ENCODE peak calls at places on chromosomes 11 and 22, in eight cellular contexts. One of them, this sample, is unnamed. For H3K4me1, the result is how much of the 10 kb centered on the place peaks cover.

GRCh38 chr11:84890706-84891105 is 736.4 kb downstream of the DLG2 start:
- DNase-seq in transverse colon: no peak
- DNase-seq in CD8-positive, alpha-beta T cell: no peak
- DNase-seq in foreskin keratinocyte: no peak
- DNase-seq in PC-3: no peak
- DNase-seq in stomach: no peak
- DNase-seq in body of pancreas: no peak
- DNase-seq in aorta: no peak
- DNase-seq in this sample: no peak

GRCh38 chr11:116070555-116070954 is 566.3 kb upstream of the CADM1 start:
- DNase-seq in aorta: no peak
- DNase-seq in CD8-positive, alpha-beta T cell: no peak
- DNase-seq in body of pancreas: no peak
- DNase-seq in PC-3: no peak
- DNase-seq in transverse colon: no peak
- DNase-seq in stomach: no peak
- DNase-seq in foreskin keratinocyte: no peak
- DNase-seq in this sample: no peak

GRCh38 chr22:46931881-46932280 is 169.4 kb downstream of the TBC1D22A start:
- DNase-seq in foreskin keratinocyte: peak
- DNase-seq in body of pancreas: no peak
- DNase-seq in stomach: no peak
- DNase-seq in aorta: no peak
- DNase-seq in transverse colon: no peak
- DNase-seq in PC-3: peak
- DNase-seq in CD8-positive, alpha-beta T cell: no peak
- DNase-seq in this sample: peak

GRCh38 chr11:86588566-86589090 is 83.8 kb downstream of the ME3 start:
- DNase-seq in stomach: no peak
- DNase-seq in body of pancreas: no peak
- DNase-seq in PC-3: no peak
- DNase-seq in transverse colon: no peak
- DNase-seq in foreskin keratinocyte: no peak
- DNase-seq in aorta: no peak
- DNase-seq in CD8-positive, alpha-beta T cell: no peak
- DNase-seq in this sample: no peak

GRCh38 chr11:112477152-112477928 is 216.7 kb upstream of the PLET1 start:
- DNase-seq in foreskin keratinocyte: no peak
- DNase-seq in body of pancreas: no peak
- DNase-seq in stomach: no peak
- DNase-seq in aorta: no peak
- DNase-seq in transverse colon: no peak
- DNase-seq in CD8-positive, alpha-beta T cell: no peak
- DNase-seq in PC-3: peak
- DNase-seq in this sample: no peak

GRCh38 chr11:100778386-100778785 is 91.3 kb downstream of the ARHGAP42 start:
- DNase-seq in body of pancreas: no peak
- DNase-seq in CD8-positive, alpha-beta T cell: no peak
- DNase-seq in aorta: no peak
- DNase-seq in transverse colon: no peak
- DNase-seq in foreskin keratinocyte: no peak
- DNase-seq in stomach: no peak
- DNase-seq in PC-3: peak
- DNase-seq in this sample: no peak

GRCh38 chr11:119523801-119524200 is 100.8 kb upstream of the THY1 start:
- DNase-seq in transverse colon: no peak
- DNase-seq in foreskin keratinocyte: no peak
- DNase-seq in CD8-positive, alpha-beta T cell: no peak
- DNase-seq in body of pancreas: no peak
- DNase-seq in stomach: no peak
- DNase-seq in PC-3: no peak
- DNase-seq in aorta: no peak
- DNase-seq in this sample: no peak

GRCh38 chr11:123011510-123011909 is 29.9 kb upstream of the BSX start:
- DNase-seq in foreskin keratinocyte: no peak
- DNase-seq in CD8-positive, alpha-beta T cell: no peak
- DNase-seq in body of pancreas: no peak
- DNase-seq in aorta: no peak
- DNase-seq in PC-3: no peak
- DNase-seq in transverse colon: no peak
- DNase-seq in stomach: no peak
- DNase-seq in this sample: no peak

GRCh38 chr22:28181332-28181731 is 262.3 kb upstream of the PITPNB start:
- DNase-seq in CD8-positive, alpha-beta T cell: no peak
- DNase-seq in transverse colon: no peak
- DNase-seq in body of pancreas: no peak
- DNase-seq in foreskin keratinocyte: no peak
- DNase-seq in aorta: no peak
- DNase-seq in stomach: no peak
- DNase-seq in PC-3: peak
- DNase-seq in this sample: no peak

GRCh38 chr22:28018461-28018927 is 99.4 kb upstream of the PITPNB start:
- DNase-seq in CD8-positive, alpha-beta T cell: no peak
- DNase-seq in transverse colon: peak
- DNase-seq in stomach: peak
- DNase-seq in foreskin keratinocyte: no peak
- DNase-seq in body of pancreas: no peak
- DNase-seq in PC-3: no peak
- DNase-seq in aorta: no peak
- DNase-seq in this sample: peak

GRCh38 chr11:75567971-75568370 is 5.9 kb downstream of the SERPINH1 start:
- DNase-seq in transverse colon: no peak
- DNase-seq in aorta: no peak
- DNase-seq in PC-3: no peak
- DNase-seq in CD8-positive, alpha-beta T cell: no peak
- DNase-seq in body of pancreas: no peak
- DNase-seq in foreskin keratinocyte: no peak
- DNase-seq in stomach: no peak
- DNase-seq in this sample: no peak

GRCh38 chr11:45461514-45461913 is 175.4 kb upstream of the SYT13 start:
- DNase-seq in stomach: no peak
- DNase-seq in body of pancreas: no peak
- DNase-seq in foreskin keratinocyte: no peak
- DNase-seq in CD8-positive, alpha-beta T cell: no peak
- DNase-seq in PC-3: no peak
- DNase-seq in transverse colon: no peak
- DNase-seq in aorta: no peak
- DNase-seq in this sample: no peak

GRCh38 chr11:128689586-128689945 is 4.3 kb upstream of the FLI1 start:
- DNase-seq in body of pancreas: no peak
- DNase-seq in transverse colon: no peak
- DNase-seq in CD8-positive, alpha-beta T cell: no peak
- DNase-seq in PC-3: no peak
- DNase-seq in stomach: no peak
- DNase-seq in foreskin keratinocyte: no peak
- DNase-seq in aorta: no peak
- DNase-seq in this sample: no peak
- H3K4me1 ChIP-seq in body of pancreas: half or more
- H3K4me1 ChIP-seq in transverse colon: under half
- H3K4me1 ChIP-seq in CD8-positive, alpha-beta T cell: under half
- H3K4me1 ChIP-seq in PC-3: under half
- H3K4me1 ChIP-seq in stomach: half or more
- H3K4me1 ChIP-seq in foreskin keratinocyte: under half
- H3K4me1 ChIP-seq in aorta: under half
- H3K4me1 ChIP-seq in this sample: under half

DNA sequence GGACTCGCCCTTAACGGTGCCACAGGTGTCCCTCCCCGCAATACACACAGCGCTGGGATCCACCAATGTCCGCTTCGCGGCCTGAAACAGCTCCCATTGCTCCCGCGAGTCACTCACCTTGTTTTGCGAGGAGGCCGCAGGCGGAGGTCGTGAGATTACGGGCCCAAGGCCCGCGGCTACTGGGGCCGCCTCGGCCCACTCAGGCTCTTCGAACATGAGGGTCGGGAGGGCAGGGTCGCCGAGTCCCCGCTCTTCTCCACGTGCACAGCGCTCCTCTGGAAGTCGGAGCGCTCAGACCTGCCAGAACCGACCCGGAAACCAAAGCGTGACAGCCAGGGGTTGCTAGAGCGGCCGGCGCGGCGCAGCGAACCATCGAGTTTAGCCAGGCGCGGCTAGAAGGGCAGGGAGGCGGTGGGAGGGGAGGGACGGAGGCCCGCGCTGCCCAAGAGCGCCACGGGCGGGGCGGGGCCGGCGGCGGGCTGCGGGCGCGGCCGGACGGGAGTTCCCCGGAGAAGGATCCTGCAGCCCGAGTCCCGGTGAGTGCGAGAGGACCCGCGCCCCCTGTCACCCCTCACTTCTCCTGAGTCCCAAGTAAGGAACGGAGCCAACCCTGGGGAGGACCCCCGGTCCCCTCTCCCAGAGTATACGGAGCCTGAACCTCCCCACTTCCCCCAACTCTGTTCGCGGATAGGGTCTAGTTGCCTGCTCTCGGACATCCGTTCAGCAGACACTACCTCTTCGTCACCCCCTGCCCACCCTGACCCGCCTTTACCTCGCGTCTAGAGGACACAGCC is at the start of the genes ILK and RRP8:
- DNase-seq in transverse colon: peak
- DNase-seq in PC-3: peak
- DNase-seq in CD8-positive, alpha-beta T cell: peak
- DNase-seq in stomach: peak
- DNase-seq in body of pancreas: peak
- DNase-seq in foreskin keratinocyte: peak
- DNase-seq in aorta: peak
- DNase-seq in this sample: peak
- H3K4me1 ChIP-seq in transverse colon: under half
- H3K4me1 ChIP-seq in PC-3: under half
- H3K4me1 ChIP-seq in CD8-positive, alpha-beta T cell: half or more
- H3K4me1 ChIP-seq in stomach: half or more
- H3K4me1 ChIP-seq in body of pancreas: half or more
- H3K4me1 ChIP-seq in foreskin keratinocyte: under half
- H3K4me1 ChIP-seq in aorta: under half
- H3K4me1 ChIP-seq in this sample: under half

DNA sequence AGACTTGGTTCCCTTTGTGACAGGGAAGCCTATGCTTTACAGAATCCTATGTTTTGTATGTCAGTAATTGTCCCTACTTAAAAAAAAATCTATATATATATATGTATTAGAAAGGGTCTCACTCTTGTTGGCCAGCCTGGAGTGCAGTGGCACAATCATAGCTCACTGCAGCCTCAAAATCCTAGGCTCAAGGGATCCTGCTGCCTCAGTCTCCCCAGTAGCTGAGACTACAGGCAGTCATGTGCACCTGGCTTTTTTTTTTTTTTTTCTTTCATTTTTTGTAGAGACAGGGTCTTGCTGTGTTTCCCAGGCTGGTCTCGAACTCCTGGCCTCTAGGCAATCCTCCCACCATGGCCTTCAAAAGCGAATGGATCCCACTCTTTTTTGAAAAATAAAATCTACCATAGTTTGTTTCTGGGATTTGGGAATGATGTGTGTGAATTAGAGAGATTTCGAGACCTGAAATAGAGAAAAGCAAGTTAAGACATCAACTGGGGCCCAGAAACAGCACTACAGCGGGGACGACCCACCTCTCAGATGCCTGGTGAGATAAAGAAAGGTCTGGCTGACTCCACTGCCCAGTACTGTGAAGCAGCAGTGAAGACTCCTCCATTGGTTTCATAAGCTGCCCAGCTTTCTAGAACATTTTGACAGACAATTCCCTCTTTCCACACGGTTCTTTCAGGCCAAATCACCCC is 1.9 kb upstream of the NEAT1 start:
- DNase-seq in PC-3: no peak
- DNase-seq in body of pancreas: no peak
- DNase-seq in stomach: peak
- DNase-seq in CD8-positive, alpha-beta T cell: no peak
- DNase-seq in transverse colon: peak
- DNase-seq in aorta: no peak
- DNase-seq in foreskin keratinocyte: no peak
- DNase-seq in this sample: no peak
- H3K4me1 ChIP-seq in PC-3: half or more
- H3K4me1 ChIP-seq in body of pancreas: half or more
- H3K4me1 ChIP-seq in stomach: under half
- H3K4me1 ChIP-seq in CD8-positive, alpha-beta T cell: half or more
- H3K4me1 ChIP-seq in transverse colon: under half
- H3K4me1 ChIP-seq in aorta: under half
- H3K4me1 ChIP-seq in foreskin keratinocyte: under half
- H3K4me1 ChIP-seq in this sample: under half

DNA sequence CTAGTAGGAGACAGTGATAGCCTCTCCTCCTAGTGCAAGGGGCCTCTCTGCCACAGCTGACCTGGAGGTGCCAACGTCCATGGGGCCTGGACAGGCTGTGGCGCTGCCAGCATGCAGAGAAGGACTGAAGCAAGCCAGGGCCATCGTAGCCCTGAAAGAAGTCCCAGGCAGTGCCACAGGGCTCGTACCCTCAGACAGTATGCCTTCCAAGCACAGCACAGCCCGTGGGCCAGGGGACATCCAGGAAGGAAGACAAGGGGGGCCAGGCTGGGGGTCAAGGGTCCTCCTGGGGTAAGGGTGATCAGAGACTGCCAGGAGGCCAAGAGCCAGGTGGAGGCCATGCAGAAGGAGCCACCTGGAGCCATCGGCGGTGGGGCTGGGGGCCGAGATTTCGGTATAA is 20.4 kb upstream of the MOB2 start:
- DNase-seq in PC-3: no peak
- DNase-seq in stomach: no peak
- DNase-seq in aorta: peak
- DNase-seq in transverse colon: no peak
- DNase-seq in body of pancreas: no peak
- DNase-seq in CD8-positive, alpha-beta T cell: no peak
- DNase-seq in foreskin keratinocyte: no peak
- DNase-seq in this sample: no peak
- H3K4me1 ChIP-seq in PC-3: under half
- H3K4me1 ChIP-seq in stomach: half or more
- H3K4me1 ChIP-seq in aorta: under half
- H3K4me1 ChIP-seq in transverse colon: under half
- H3K4me1 ChIP-seq in body of pancreas: under half
- H3K4me1 ChIP-seq in CD8-positive, alpha-beta T cell: under half
- H3K4me1 ChIP-seq in foreskin keratinocyte: under half
- H3K4me1 ChIP-seq in this sample: under half

DNA sequence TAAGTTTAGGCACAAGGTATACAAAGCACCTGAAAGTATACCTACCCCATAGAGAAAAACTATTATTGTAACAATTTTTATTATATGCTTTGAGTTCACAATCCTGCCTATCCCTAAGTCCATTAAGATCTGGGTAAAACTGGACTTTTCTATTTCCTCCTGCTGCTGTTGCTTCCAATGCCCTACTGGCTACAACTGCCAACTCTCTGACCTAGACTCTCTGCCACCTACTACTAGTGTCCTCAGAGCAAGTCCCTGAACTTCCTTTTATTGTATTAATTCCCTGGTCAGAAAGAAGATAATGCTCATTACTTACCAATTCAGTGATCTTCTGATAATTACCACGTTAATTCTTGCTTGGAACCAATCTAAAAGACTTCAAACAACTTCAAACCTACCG is 70.3 kb downstream of the RBFOX2 start:
- DNase-seq in body of pancreas: no peak
- DNase-seq in stomach: no peak
- DNase-seq in PC-3: no peak
- DNase-seq in CD8-positive, alpha-beta T cell: no peak
- DNase-seq in transverse colon: no peak
- DNase-seq in aorta: no peak
- DNase-seq in foreskin keratinocyte: no peak
- DNase-seq in this sample: no peak
- H3K4me1 ChIP-seq in body of pancreas: under half
- H3K4me1 ChIP-seq in stomach: under half
- H3K4me1 ChIP-seq in PC-3: under half
- H3K4me1 ChIP-seq in CD8-positive, alpha-beta T cell: under half
- H3K4me1 ChIP-seq in transverse colon: under half
- H3K4me1 ChIP-seq in aorta: under half
- H3K4me1 ChIP-seq in foreskin keratinocyte: under half
- H3K4me1 ChIP-seq in this sample: half or more

This sample was measured in adrenal gland.